ENCODE peak calls at places on chromosomes 7 and 10, in nine cellular contexts. One of them, this sample, is unnamed.
A peak's percentile ranks its signal among the peaks of the same experiment; 100 is the strongest.

GRCh38 chr10:71572962-71573361 is 146.6 kb downstream of the C10orf105 start:
- DNase-seq in astrocyte of the cerebellum: no peak
- DNase-seq in GM13977: no peak
- DNase-seq in cardiac muscle cell: no peak
- DNase-seq in nephron progenitor cell: no peak
- DNase-seq in AG09309: no peak
- DNase-seq in lung: no peak
- DNase-seq in endothelial cell of umbilical vein: no peak
- DNase-seq in ascending aorta: no peak
- DNase-seq in this sample: no peak

GRCh38 chr7:131726680-131727079 is 170.3 kb upstream of the PODXL start:
- DNase-seq in astrocyte of the cerebellum: no peak
- DNase-seq in GM13977: no peak
- DNase-seq in cardiac muscle cell: no peak
- DNase-seq in nephron progenitor cell: no peak
- DNase-seq in AG09309: no peak
- DNase-seq in lung: no peak
- DNase-seq in endothelial cell of umbilical vein: no peak
- DNase-seq in ascending aorta: no peak
- DNase-seq in this sample: no peak

GRCh38 chr7:3995187-3995586 is 686.9 kb upstream of the FOXK1 start:
- DNase-seq in astrocyte of the cerebellum: no peak
- DNase-seq in GM13977: no peak
- DNase-seq in cardiac muscle cell: no peak
- DNase-seq in nephron progenitor cell: no peak
- DNase-seq in AG09309: no peak
- DNase-seq in lung: no peak
- DNase-seq in endothelial cell of umbilical vein: no peak
- DNase-seq in ascending aorta: no peak
- DNase-seq in this sample: peak; percentile 30

GRCh38 chr7:28409716-28410627 is 2.3 kb upstream of the CREB5 start:
- DNase-seq in astrocyte of the cerebellum: no peak
- DNase-seq in GM13977: peak; percentile 38
- DNase-seq in cardiac muscle cell: peak; percentile 67
- DNase-seq in nephron progenitor cell: peak; percentile 63
- DNase-seq in AG09309: no peak
- DNase-seq in lung: no peak
- DNase-seq in endothelial cell of umbilical vein: peak; percentile 29
- DNase-seq in ascending aorta: no peak
- DNase-seq in this sample: peak; percentile 25

GRCh38 chr7:40354736-40355135 is 219.9 kb downstream of the SUGCT start:
- DNase-seq in astrocyte of the cerebellum: no peak
- DNase-seq in GM13977: no peak
- DNase-seq in cardiac muscle cell: no peak
- DNase-seq in nephron progenitor cell: no peak
- DNase-seq in AG09309: no peak
- DNase-seq in lung: no peak
- DNase-seq in endothelial cell of umbilical vein: no peak
- DNase-seq in ascending aorta: no peak
- DNase-seq in this sample: no peak

GRCh38 chr10:74543276-74543675 is 283.1 kb upstream of the KAT6B start:
- DNase-seq in astrocyte of the cerebellum: no peak
- DNase-seq in GM13977: no peak
- DNase-seq in cardiac muscle cell: no peak
- DNase-seq in nephron progenitor cell: no peak
- DNase-seq in AG09309: no peak
- DNase-seq in lung: no peak
- DNase-seq in endothelial cell of umbilical vein: no peak
- DNase-seq in ascending aorta: no peak
- DNase-seq in this sample: no peak

GRCh38 chr10:49500420-49500819 is 38.5 kb downstream of the ERCC6 start:
- DNase-seq in astrocyte of the cerebellum: no peak
- DNase-seq in GM13977: no peak
- DNase-seq in cardiac muscle cell: no peak
- DNase-seq in nephron progenitor cell: no peak
- DNase-seq in AG09309: no peak
- DNase-seq in lung: no peak
- DNase-seq in endothelial cell of umbilical vein: no peak
- DNase-seq in ascending aorta: no peak
- DNase-seq in this sample: no peak

GRCh38 chr10:32954080-32954479 is 4.0 kb downstream of the ITGB1 start:
- DNase-seq in astrocyte of the cerebellum: no peak
- DNase-seq in GM13977: no peak
- DNase-seq in cardiac muscle cell: no peak
- DNase-seq in nephron progenitor cell: no peak
- DNase-seq in AG09309: no peak
- DNase-seq in lung: no peak
- DNase-seq in endothelial cell of umbilical vein: no peak
- DNase-seq in ascending aorta: no peak
- DNase-seq in this sample: no peak

GRCh38 chr7:132276986-132277716 is 299.1 kb downstream of the PLXNA4 start:
- DNase-seq in astrocyte of the cerebellum: no peak
- DNase-seq in GM13977: no peak
- DNase-seq in cardiac muscle cell: no peak
- DNase-seq in nephron progenitor cell: no peak
- DNase-seq in AG09309: no peak
- DNase-seq in lung: no peak
- DNase-seq in endothelial cell of umbilical vein: no peak
- DNase-seq in ascending aorta: no peak
- DNase-seq in this sample: no peak

GRCh38 chr10:119812684-119813083 is 60.0 kb downstream of the MCMBP start:
- DNase-seq in astrocyte of the cerebellum: no peak
- DNase-seq in GM13977: no peak
- DNase-seq in cardiac muscle cell: no peak
- DNase-seq in nephron progenitor cell: no peak
- DNase-seq in AG09309: no peak
- DNase-seq in lung: no peak
- DNase-seq in endothelial cell of umbilical vein: peak; percentile 64
- DNase-seq in ascending aorta: no peak
- DNase-seq in this sample: no peak

GRCh38 chr10:79449181-79450146 is 4.0 kb upstream of the ZCCHC24 start:
- DNase-seq in astrocyte of the cerebellum: no peak
- DNase-seq in GM13977: no peak
- DNase-seq in cardiac muscle cell: no peak
- DNase-seq in nephron progenitor cell: peak; percentile 46
- DNase-seq in AG09309: no peak
- DNase-seq in lung: no peak
- DNase-seq in endothelial cell of umbilical vein: no peak
- DNase-seq in ascending aorta: no peak
- DNase-seq in this sample: no peak

GRCh38 chr7:33781796-33782195 is 123.5 kb upstream of the BMPER start:
- DNase-seq in astrocyte of the cerebellum: no peak
- DNase-seq in GM13977: no peak
- DNase-seq in cardiac muscle cell: no peak
- DNase-seq in nephron progenitor cell: no peak
- DNase-seq in AG09309: no peak
- DNase-seq in lung: no peak
- DNase-seq in endothelial cell of umbilical vein: no peak
- DNase-seq in ascending aorta: no peak
- DNase-seq in this sample: no peak

GRCh38 chr10:89555688-89556445 is 20.5 kb upstream of the SLC16A12 start:
- DNase-seq in astrocyte of the cerebellum: no peak
- DNase-seq in GM13977: no peak
- DNase-seq in cardiac muscle cell: no peak
- DNase-seq in nephron progenitor cell: no peak
- DNase-seq in AG09309: no peak
- DNase-seq in lung: no peak
- DNase-seq in endothelial cell of umbilical vein: no peak
- DNase-seq in ascending aorta: no peak
- DNase-seq in this sample: no peak
- TF ChIP-seq CTCF in astrocyte of the cerebellum: peak; percentile 24
- TF ChIP-seq CTCF in GM13977: no peak
- TF ChIP-seq CTCF in cardiac muscle cell: peak; percentile 10
- TF ChIP-seq CTCF in nephron progenitor cell: no peak
- TF ChIP-seq CTCF in AG09309: peak; percentile 21
- TF ChIP-seq CTCF in lung: no peak
- TF ChIP-seq CTCF in endothelial cell of umbilical vein: no peak
- TF ChIP-seq CTCF in ascending aorta: peak; percentile 5
- TF ChIP-seq CTCF in this sample: no peak

DNA sequence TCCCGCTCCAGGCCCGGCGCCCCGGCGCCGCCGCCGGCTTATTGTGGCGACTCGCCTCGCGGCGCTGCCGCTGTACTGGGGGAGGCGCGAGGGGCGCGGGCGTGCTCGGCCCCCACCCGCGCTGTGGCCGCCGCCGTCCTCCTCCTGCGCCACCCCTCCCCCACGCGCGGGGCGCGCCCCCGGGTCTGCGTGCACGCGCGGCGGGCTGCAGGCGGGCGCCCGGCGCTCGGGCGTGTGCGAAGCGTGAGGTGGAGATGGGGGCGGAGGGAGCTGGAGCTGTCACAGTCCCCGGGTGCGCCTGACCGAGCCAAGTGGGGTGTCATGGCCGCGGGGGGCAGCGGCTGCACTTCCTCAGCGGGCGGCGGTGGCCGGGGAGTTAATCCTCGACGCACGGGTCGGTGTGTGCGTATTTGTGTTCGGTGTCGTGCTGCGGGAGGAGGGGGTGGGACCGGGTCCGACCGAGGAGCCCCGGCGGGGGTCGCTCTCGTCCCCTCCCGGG is 672 bp downstream of the LCOR start:
- DNase-seq in astrocyte of the cerebellum: no peak
- DNase-seq in GM13977: peak; percentile 96
- DNase-seq in cardiac muscle cell: peak; percentile 90
- DNase-seq in nephron progenitor cell: peak; percentile 88
- DNase-seq in AG09309: no peak
- DNase-seq in lung: peak; percentile 83
- DNase-seq in endothelial cell of umbilical vein: no peak
- DNase-seq in ascending aorta: peak; percentile 30
- DNase-seq in this sample: peak; percentile 91
- TF ChIP-seq CTCF in astrocyte of the cerebellum: no peak
- TF ChIP-seq CTCF in GM13977: no peak
- TF ChIP-seq CTCF in cardiac muscle cell: no peak
- TF ChIP-seq CTCF in nephron progenitor cell: no peak
- TF ChIP-seq CTCF in AG09309: no peak
- TF ChIP-seq CTCF in lung: no peak
- TF ChIP-seq CTCF in endothelial cell of umbilical vein: no peak
- TF ChIP-seq CTCF in ascending aorta: no peak
- TF ChIP-seq CTCF in this sample: no peak

GRCh38 chr10:17233534-17233933 is 5.5 kb downstream of the VIM start:
- DNase-seq in astrocyte of the cerebellum: no peak
- DNase-seq in GM13977: no peak
- DNase-seq in cardiac muscle cell: no peak
- DNase-seq in nephron progenitor cell: no peak
- DNase-seq in AG09309: no peak
- DNase-seq in lung: no peak
- DNase-seq in endothelial cell of umbilical vein: peak; percentile 60
- DNase-seq in ascending aorta: no peak
- DNase-seq in this sample: no peak

GRCh38 chr10:17237163-17237562 is 9.1 kb downstream of the VIM start:
- DNase-seq in astrocyte of the cerebellum: no peak
- DNase-seq in GM13977: no peak
- DNase-seq in cardiac muscle cell: no peak
- DNase-seq in nephron progenitor cell: no peak
- DNase-seq in AG09309: no peak
- DNase-seq in lung: no peak
- DNase-seq in endothelial cell of umbilical vein: no peak
- DNase-seq in ascending aorta: no peak
- DNase-seq in this sample: no peak

GRCh38 chr10:17236468-17236886 is 8.4 kb downstream of the VIM start:
- DNase-seq in astrocyte of the cerebellum: no peak
- DNase-seq in GM13977: no peak
- DNase-seq in cardiac muscle cell: no peak
- DNase-seq in nephron progenitor cell: no peak
- DNase-seq in AG09309: no peak
- DNase-seq in lung: no peak
- DNase-seq in endothelial cell of umbilical vein: peak; percentile 25
- DNase-seq in ascending aorta: no peak
- DNase-seq in this sample: no peak

GRCh38 chr10:17234541-17234940 is 6.5 kb downstream of the VIM start:
- DNase-seq in astrocyte of the cerebellum: no peak
- DNase-seq in GM13977: no peak
- DNase-seq in cardiac muscle cell: no peak
- DNase-seq in nephron progenitor cell: no peak
- DNase-seq in AG09309: no peak
- DNase-seq in lung: no peak
- DNase-seq in endothelial cell of umbilical vein: no peak
- DNase-seq in ascending aorta: no peak
- DNase-seq in this sample: no peak

DNA sequence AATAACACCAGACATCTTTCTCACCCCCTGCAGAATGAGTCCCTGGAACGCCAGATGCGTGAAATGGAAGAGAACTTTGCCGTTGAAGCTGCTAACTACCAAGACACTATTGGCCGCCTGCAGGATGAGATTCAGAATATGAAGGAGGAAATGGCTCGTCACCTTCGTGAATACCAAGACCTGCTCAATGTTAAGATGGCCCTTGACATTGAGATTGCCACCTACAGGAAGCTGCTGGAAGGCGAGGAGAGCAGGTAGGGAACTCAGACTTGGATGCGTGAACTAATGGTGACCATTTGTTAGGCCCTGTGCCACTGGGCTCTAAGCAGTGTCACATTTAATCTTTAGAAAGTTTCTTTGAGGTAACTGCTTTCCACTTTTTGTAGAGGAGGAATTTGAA is 7.1 kb downstream of the VIM start:
- DNase-seq in astrocyte of the cerebellum: no peak
- DNase-seq in GM13977: no peak
- DNase-seq in cardiac muscle cell: no peak
- DNase-seq in nephron progenitor cell: no peak
- DNase-seq in AG09309: no peak
- DNase-seq in lung: no peak
- DNase-seq in endothelial cell of umbilical vein: peak; percentile 32
- DNase-seq in ascending aorta: no peak
- DNase-seq in this sample: no peak
- TF ChIP-seq CTCF in astrocyte of the cerebellum: peak; percentile 39
- TF ChIP-seq CTCF in GM13977: no peak
- TF ChIP-seq CTCF in cardiac muscle cell: peak; percentile 35
- TF ChIP-seq CTCF in nephron progenitor cell: no peak
- TF ChIP-seq CTCF in AG09309: peak; percentile 41
- TF ChIP-seq CTCF in lung: no peak
- TF ChIP-seq CTCF in endothelial cell of umbilical vein: peak; percentile 12
- TF ChIP-seq CTCF in ascending aorta: no peak
- TF ChIP-seq CTCF in this sample: no peak

GRCh38 chr10:9681655-9682054 is 1336.0 kb upstream of the CELF2 start:
- DNase-seq in astrocyte of the cerebellum: no peak
- DNase-seq in GM13977: no peak
- DNase-seq in cardiac muscle cell: no peak
- DNase-seq in nephron progenitor cell: no peak
- DNase-seq in AG09309: no peak
- DNase-seq in lung: no peak
- DNase-seq in endothelial cell of umbilical vein: no peak
- DNase-seq in ascending aorta: no peak
- DNase-seq in this sample: peak; percentile 2
- TF ChIP-seq CTCF in astrocyte of the cerebellum: no peak
- TF ChIP-seq CTCF in GM13977: peak; percentile 37
- TF ChIP-seq CTCF in cardiac muscle cell: no peak
- TF ChIP-seq CTCF in nephron progenitor cell: no peak
- TF ChIP-seq CTCF in AG09309: no peak
- TF ChIP-seq CTCF in lung: no peak
- TF ChIP-seq CTCF in endothelial cell of umbilical vein: no peak
- TF ChIP-seq CTCF in ascending aorta: no peak
- TF ChIP-seq CTCF in this sample: no peak